ENCODE peak calls at places on chromosomes 2 and 18, in ten cellular contexts. F is CD8-positive, alpha-beta T cell; W is IMR-90; G is pancreas; U is heart left ventricle; D is HCT116; B is stomach; L is A549; S is cardiac muscle cell; X is PC-9. Q is an unnamed sample. For H3K4me1, the result is how much of the 10 kb centered on the place peaks cover.

GRCh38 chr2:231666171-231667095 is 41.9 kb upstream of the PTMA start:
- DNase-seq in U (peak), B (peak), D (peak), G (peak), X (peak), S (peak), F (no peak), W (peak), L (peak), Q (peak)

GRCh38 chr2:144252694-144253093 is 267.2 kb downstream of the ZEB2 start:
- DNase-seq in W (no peak), U (no peak), S (no peak), B (no peak), F (no peak), X (no peak), L (no peak), D (no peak), G (no peak), Q (no peak)

GRCh38 chr2:43832457-43832856 is 6.2 kb downstream of the ABCG5 start:
- DNase-seq in W (no peak), X (no peak), U (no peak), S (peak), F (no peak), B (no peak), G (no peak), L (no peak), D (no peak), Q (no peak)

GRCh38 chr2:99467390-99467789 is 22.4 kb downstream of the REV1 start:
- DNase-seq in G (no peak), S (no peak), L (no peak), W (no peak), D (no peak), X (no peak), B (no peak), F (no peak), U (no peak), Q (no peak)

GRCh38 chr2:62794791-62795190 is 89.3 kb downstream of the EHBP1 start:
- DNase-seq in X (no peak), U (no peak), L (no peak), F (no peak), B (no peak), D (no peak), S (peak), W (peak), G (no peak), Q (no peak)

GRCh38 chr2:41024806-41025205 is 572.9 kb upstream of the SLC8A1 start:
- DNase-seq in X (no peak), W (no peak), F (no peak), B (no peak), U (no peak), D (no peak), S (no peak), L (no peak), G (no peak), Q (no peak)

GRCh38 chr18:75065251-75066000 is 143.5 kb downstream of the PTGR3 start:
- DNase-seq in F (no peak), W (no peak), S (no peak), G (no peak), B (no peak), X (no peak), L (no peak), D (no peak), U (no peak), Q (no peak)

GRCh38 chr2:28779020-28779419 is 27.4 kb downstream of the PPP1CB start:
- DNase-seq in B (no peak), L (no peak), X (no peak), G (no peak), F (no peak), D (no peak), W (no peak), U (no peak), S (no peak), Q (no peak)

GRCh38 chr18:32548688-32549087 is 78.0 kb upstream of the GAREM1 start:
- DNase-seq in D (no peak), F (no peak), W (no peak), B (no peak), L (no peak), X (no peak), G (no peak), S (no peak), U (no peak), Q (no peak)

GRCh38 chr2:234044157-234044556 is 6.3 kb upstream of the SPP2 start:
- DNase-seq in X (no peak), D (peak), W (peak), U (no peak), B (no peak), F (no peak), S (peak), G (no peak), L (no peak), Q (no peak)

GRCh38 chr2:199136241-199136640 is 321.5 kb downstream of the SATB2 start:
- DNase-seq in U (no peak), G (no peak), B (no peak), D (no peak), W (peak), F (no peak), S (no peak), X (no peak), L (no peak), Q (no peak)

GRCh38 chr18:49744395-49744987 is 68.8 kb downstream of the ACAA2 start:
- DNase-seq in U (no peak), X (no peak), S (no peak), W (no peak), G (no peak), B (no peak), L (no peak), D (no peak), F (no peak), Q (no peak)

GRCh38 chr2:43010428-43011141 is 215.8 kb downstream of the ZFP36L2 start:
- DNase-seq in G (no peak), W (peak), X (peak), B (peak), D (no peak), U (no peak), S (no peak), F (no peak), L (no peak), Q (no peak)

GRCh38 chr2:71064754-71065621 is 3.5 kb upstream of the NAGK start:
- DNase-seq in G (no peak), W (peak), S (peak), X (no peak), D (no peak), F (no peak), U (no peak), B (no peak), L (no peak), Q (no peak)

GRCh38 chr18:48514786-48515185 is 24.0 kb upstream of the CTIF start:
- DNase-seq in D (no peak), U (no peak), S (no peak), F (no peak), X (no peak), B (no peak), L (no peak), G (no peak), W (no peak), Q (no peak)

GRCh38 chr2:20615466-20616241 is 35.2 kb downstream of the HS1BP3 start:
- DNase-seq in F (no peak), S (no peak), X (no peak), L (no peak), G (peak), D (no peak), U (peak), B (peak), W (no peak), Q (no peak)

GRCh38 chr18:27709344-27709743 is 467.6 kb downstream of the CDH2 start:
- DNase-seq in F (no peak), G (no peak), X (no peak), L (no peak), B (no peak), U (no peak), W (no peak), D (no peak), S (no peak), Q (no peak)

GRCh38 chr2:20647764-20648164 is 3.1 kb downstream of the HS1BP3 start:
- DNase-seq in F (no peak), B (no peak), S (no peak), W (no peak), D (no peak), L (no peak), U (no peak), G (no peak), X (no peak), Q (no peak)

GRCh38 chr2:241859017-241859435 is 332 bp upstream of the PDCD1 start:
- DNase-seq in G (peak), S (no peak), W (no peak), X (no peak), B (no peak), U (no peak), F (no peak), D (no peak), L (no peak), Q (no peak)

GRCh38 chr2:100632759-100633158 is 70.0 kb downstream of the PDCL3 start:
- DNase-seq in W (no peak), B (no peak), F (no peak), U (no peak), X (no peak), D (no peak), L (no peak), G (no peak), S (no peak), Q (no peak)

GRCh38 chr2:237639441-237640220 is 12.2 kb downstream of the LRRFIP1 start:
- DNase-seq in F (no peak), X (no peak), B (no peak), L (no peak), U (no peak), W (no peak), G (no peak), D (no peak), S (no peak), Q (no peak)

GRCh38 chr18:78518805-78519204 is 460.8 kb upstream of the SALL3 start:
- DNase-seq in D (no peak), B (peak), G (peak), F (no peak), L (no peak), U (no peak), W (no peak), X (no peak), S (no peak), Q (no peak)

GRCh38 chr18:44937985-44938384 is 257.3 kb downstream of the SETBP1 start:
- DNase-seq in W (no peak), B (no peak), F (no peak), X (no peak), D (no peak), U (no peak), L (no peak), G (no peak), S (no peak), Q (no peak)

GRCh38 chr2:226561962-226562361 is 237.7 kb downstream of the IRS1 start:
- DNase-seq in D (no peak), L (no peak), W (peak), S (no peak), B (peak), G (no peak), U (no peak), F (no peak), X (no peak), Q (no peak)

GRCh38 chr18:58490238-58490637 is 138.7 kb downstream of the ALPK2 start:
- DNase-seq in G (no peak), X (no peak), F (no peak), W (no peak), S (no peak), L (no peak), D (no peak), B (no peak), U (no peak), Q (no peak)

GRCh38 chr2:203453858-203454451 is 81.1 kb downstream of the RAPH1 start:
- DNase-seq in D (peak), X (no peak), G (no peak), U (peak), F (no peak), L (peak), W (peak), S (peak), B (no peak), Q (no peak)

GRCh38 chr2:15808980-15809379 is 131.4 kb upstream of the MYCN start:
- DNase-seq in L (no peak), W (no peak), D (no peak), B (no peak), X (no peak), U (no peak), G (no peak), S (no peak), F (no peak), Q (no peak)

GRCh38 chr18:10304853-10305252 is 149.6 kb upstream of the APCDD1 start:
- DNase-seq in U (no peak), B (no peak), W (peak), S (peak), G (no peak), X (no peak), F (no peak), D (no peak), L (no peak), Q (no peak)

GRCh38 chr2:42764901-42765300 is 966 bp upstream of the OXER1 start:
- DNase-seq in G (no peak), U (no peak), X (no peak), B (no peak), F (no peak), W (no peak), L (no peak), D (no peak), S (no peak), Q (no peak)

GRCh38 chr18:41096504-41096903 is 858.5 kb upstream of the PIK3C3 start:
- DNase-seq in D (no peak), B (no peak), G (no peak), F (no peak), W (peak), L (no peak), S (peak), X (no peak), U (no peak), Q (no peak)

GRCh38 chr2:40310303-40310702 is 141.6 kb downstream of the SLC8A1 start:
- DNase-seq in U (no peak), W (no peak), F (no peak), S (no peak), G (no peak), B (no peak), L (no peak), D (no peak), X (no peak), Q (no peak)

GRCh38 chr2:130819915-130820861 is 16.5 kb upstream of the ARHGEF4 start:
- DNase-seq in B (no peak), L (no peak), X (peak), U (no peak), D (no peak), F (no peak), W (no peak), G (no peak), S (peak), Q (no peak)

GRCh38 chr2:67544286-67544685 is 147.2 kb downstream of the ETAA1 start:
- DNase-seq in S (no peak), F (no peak), L (no peak), D (no peak), G (no peak), X (no peak), W (no peak), U (no peak), B (no peak), Q (no peak)

GRCh38 chr2:57434952-57435351 is 611.7 kb upstream of the VRK2 start:
- DNase-seq in F (no peak), X (no peak), L (no peak), D (no peak), U (no peak), W (no peak), S (no peak), G (no peak), B (no peak), Q (no peak)

GRCh38 chr2:217858519-217859466 is 144.0 kb downstream of the TNS1 start:
- DNase-seq in U (peak), S (peak), X (peak), L (no peak), D (no peak), B (peak), F (no peak), G (peak), W (peak), Q (peak)

GRCh38 chr2:43032248-43032893 is 194.0 kb downstream of the ZFP36L2 start:
- DNase-seq in G (no peak), D (no peak), S (peak), U (peak), W (no peak), L (no peak), B (peak), F (no peak), X (no peak), Q (no peak)

GRCh38 chr2:207165121-207166038 is at the start of gene KLF7:
- DNase-seq in S (peak), W (peak), L (no peak), D (no peak), X (peak), U (peak), B (peak), F (peak), G (peak), Q (peak)

GRCh38 chr2:207163815-207164747 is 1.7 kb downstream of the KLF7 start:
- DNase-seq in W (peak), S (peak), F (peak), B (peak), X (peak), L (peak), D (no peak), G (no peak), U (peak), Q (peak)

GRCh38 chr2:207167129-207167923 is 1.6 kb upstream of the KLF7 start:
- DNase-seq in G (no peak), S (peak), L (no peak), X (no peak), W (peak), F (no peak), D (no peak), U (no peak), B (no peak), Q (no peak)

GRCh38 chr2:207166349-207167128 is 791 bp upstream of the KLF7 start:
- DNase-seq in F (peak), L (peak), W (peak), D (no peak), X (peak), S (peak), U (peak), B (peak), G (peak), Q (peak)

GRCh38 chr2:207166039-207166348 is 246 bp upstream of the KLF7 start:
- DNase-seq in G (peak), B (peak), L (peak), S (peak), W (peak), D (peak), F (peak), X (peak), U (peak), Q (peak)
- H3K4me1 ChIP-seq in G (under half), B (under half), L (under half), S (under half), W (under half), D (under half), F (under half), X (under half), U (under half), Q (under half)

GRCh38 chr2:59177748-59178147 is 936.6 kb upstream of the FANCL start:
- DNase-seq in X (no peak), G (no peak), U (no peak), W (no peak), B (no peak), D (no peak), F (no peak), S (no peak), L (no peak), Q (no peak)

GRCh38 chr2:59180111-59180510 is 939.0 kb upstream of the FANCL start:
- DNase-seq in L (no peak), G (no peak), S (no peak), U (no peak), W (no peak), B (no peak), F (no peak), X (no peak), D (no peak), Q (no peak)

GRCh38 chr2:59173325-59173724 is 932.2 kb upstream of the FANCL start:
- DNase-seq in D (no peak), W (no peak), F (no peak), L (no peak), G (no peak), B (no peak), S (no peak), U (no peak), X (no peak), Q (no peak)

GRCh38 chr2:59174536-59175243 is 933.6 kb upstream of the FANCL start:
- DNase-seq in D (no peak), F (no peak), W (no peak), X (no peak), S (no peak), B (no peak), L (no peak), G (no peak), U (no peak), Q (no peak)

DNA sequence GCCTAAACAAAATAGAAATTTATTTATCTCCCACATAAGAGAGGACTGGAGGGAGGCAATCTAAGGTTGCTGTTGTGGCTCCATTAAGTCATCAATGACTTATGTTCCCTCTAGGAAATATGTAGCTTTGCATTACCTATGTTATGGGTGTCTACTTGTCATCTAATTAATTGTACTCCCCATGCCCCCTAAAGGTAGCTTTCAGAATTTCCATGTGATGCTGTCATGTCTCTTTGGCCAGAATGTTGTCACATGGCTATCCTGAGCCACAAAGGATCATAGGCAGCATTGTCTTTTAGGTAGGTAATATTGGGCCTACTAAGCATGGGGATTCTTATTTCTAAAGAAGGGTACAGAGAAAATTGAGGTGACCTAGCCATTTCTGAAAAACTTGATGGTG is 935.6 kb upstream of the FANCL start:
- DNase-seq in X (no peak), S (no peak), U (no peak), W (no peak), F (no peak), B (no peak), D (no peak), L (no peak), G (no peak), Q (no peak)
- TF ChIP-seq CTCF in X (no peak), S (no peak), U (no peak), W (no peak), F (no peak), B (no peak), D (no peak), L (no peak), G (no peak), Q (no peak)

GRCh38 chr2:153487482-153487881 is 8.9 kb upstream of the RPRM start:
- DNase-seq in F (no peak), W (no peak), L (no peak), S (no peak), U (no peak), B (no peak), G (no peak), X (no peak), D (no peak), Q (no peak)
- H3K4me3 ChIP-seq in F (no peak), W (no peak), L (no peak), S (no peak), U (no peak), B (no peak), G (no peak), X (no peak), D (no peak), Q (no peak)

GRCh38 chr2:85743304-85743978 is 10.3 kb upstream of the ATOH8 start:
- DNase-seq in L (no peak), W (peak), D (no peak), S (peak), U (no peak), F (no peak), X (no peak), B (no peak), G (no peak), Q (no peak)
- H3K4me1 ChIP-seq in L (under half), W (under half), D (under half), S (under half), U (half or more), F (under half), X (under half), B (half or more), G (under half), Q (half or more)

DNA sequence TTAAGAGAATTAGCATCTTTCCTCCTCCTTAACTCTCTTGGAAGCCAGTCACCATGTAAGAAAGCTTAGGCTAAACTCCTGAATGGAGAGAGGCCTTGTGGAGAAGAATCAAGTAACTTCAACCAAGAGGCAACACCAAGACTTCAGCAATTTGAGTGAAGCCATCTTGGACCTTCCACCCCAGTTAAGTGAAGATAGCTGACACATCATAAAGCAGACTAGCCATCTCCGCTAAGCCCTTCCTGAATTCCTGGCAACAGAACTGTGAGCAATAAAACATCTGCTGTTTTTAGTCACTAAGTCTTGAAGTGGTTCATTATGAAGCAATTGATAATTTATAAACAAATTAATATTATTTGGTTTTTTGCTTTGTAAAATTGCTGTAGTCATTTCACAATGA is 1.5 kb upstream of the ZNF397 start:
- DNase-seq in B (no peak), U (no peak), S (no peak), L (no peak), F (no peak), W (no peak), D (no peak), X (no peak), G (no peak), Q (no peak)
- TF ChIP-seq CTCF in B (no peak), U (no peak), S (no peak), L (no peak), F (no peak), W (no peak), D (no peak), X (no peak), G (no peak), Q (no peak)

GRCh38 chr2:65037178-65037577 is 19.0 kb upstream of the CEP68 start:
- DNase-seq in D (no peak), G (no peak), S (no peak), X (no peak), F (no peak), U (no peak), W (no peak), B (no peak), L (no peak), Q (no peak)

GRCh38 chr2:65043001-65043400 is 13.2 kb upstream of the CEP68 start:
- DNase-seq in W (no peak), X (no peak), U (no peak), S (no peak), G (no peak), D (no peak), F (no peak), B (no peak), L (no peak), Q (no peak)

GRCh38 chr2:65039640-65040039 is 16.6 kb upstream of the CEP68 start:
- DNase-seq in B (no peak), F (no peak), G (no peak), S (no peak), D (no peak), W (no peak), L (no peak), U (no peak), X (no peak), Q (no peak)

GRCh38 chr2:65044097-65044735 is 12.0 kb upstream of the CEP68 start:
- DNase-seq in G (no peak), D (no peak), B (no peak), U (no peak), X (no peak), W (no peak), F (no peak), S (no peak), L (no peak), Q (no peak)

GRCh38 chr2:65040414-65041261 is 15.6 kb upstream of the CEP68 start:
- DNase-seq in F (peak), L (peak), X (peak), B (peak), D (peak), W (peak), S (peak), G (peak), U (peak), Q (peak)
- H3K4me3 ChIP-seq in F (no peak), L (no peak), X (no peak), B (no peak), D (peak), W (peak), S (no peak), G (no peak), U (peak), Q (peak)